ENCODE peak calls at places on chromosomes 5 and 9, in four cellular contexts. N, S, V and Y are unnamed samples.

GRCh38 chr5:163846512-163846911 is 341.1 kb downstream of the MAT2B start:
- DNase-seq in N (no peak), S (no peak), V (no peak), Y (peak; percentile 72)

GRCh38 chr9:5843450-5844249 is 10.7 kb upstream of the ERMP1 start:
- DNase-seq in S (peak; percentile 39), V (no peak), N (no peak), Y (peak; percentile 29)

GRCh38 chr5:57221049-57221568 is 47.2 kb downstream of the GPBP1 start:
- DNase-seq in S (peak; percentile 69), V (no peak), N (no peak), Y (peak; percentile 65)

GRCh38 chr5:127029513-127030258 is 672 bp downstream of the MARCHF3 start:
- DNase-seq in S (peak; percentile 88), N (no peak), V (peak; percentile 77), Y (peak; percentile 65)

GRCh38 chr5:44821164-44821563 is 12.4 kb downstream of the MRPS30 start:
- DNase-seq in S (no peak), N (no peak), V (no peak), Y (no peak)

GRCh38 chr5:130743091-130743490 is 422.0 kb downstream of the HINT1 start:
- DNase-seq in S (no peak), V (no peak), N (no peak), Y (no peak)

GRCh38 chr5:71932131-71932635 is 175.1 kb upstream of the MAP1B start:
- DNase-seq in V (no peak), N (no peak), S (no peak), Y (peak; percentile 4)

GRCh38 chr5:36998578-36998977 is 122.0 kb downstream of the NIPBL start:
- DNase-seq in N (no peak), S (no peak), V (no peak), Y (no peak)

GRCh38 chr5:54619732-54620582 is 102.4 kb downstream of the SNX18 start:
- DNase-seq in S (peak; percentile 29), V (no peak), N (no peak), Y (peak; percentile 44)

GRCh38 chr9:117098331-117098730 is 316.5 kb downstream of the ASTN2 start:
- DNase-seq in N (no peak), S (no peak), V (no peak), Y (no peak)

GRCh38 chr9:130680836-130681768 is 12.5 kb upstream of the EXOSC2 start:
- DNase-seq in V (peak; percentile 83), S (peak; percentile 83), N (no peak), Y (peak; percentile 88)

GRCh38 chr5:65329266-65329665 is 152.5 kb downstream of the ADAMTS6 start:
- DNase-seq in N (no peak), V (no peak), S (no peak), Y (peak; percentile 41)

GRCh38 chr9:36327903-36328302 is 69.7 kb upstream of the GNE start:
- DNase-seq in S (peak; percentile 48), N (no peak), V (no peak), Y (peak; percentile 47)

GRCh38 chr9:127083598-127083997 is 38.8 kb downstream of the ANGPTL2 start:
- DNase-seq in V (no peak), N (no peak), S (no peak), Y (peak; percentile 13)

GRCh38 chr5:148011407-148012124 is 52.2 kb upstream of the SPINK5 start:
- DNase-seq in S (peak; percentile 70), V (no peak), N (no peak), Y (peak; percentile 9)

GRCh38 chr5:33233013-33233463 is 207.7 kb upstream of the TARS1 start:
- DNase-seq in V (no peak), S (no peak), N (no peak), Y (no peak)

GRCh38 chr9:20382460-20383071 is 239.7 kb downstream of the MLLT3 start:
- DNase-seq in V (no peak), S (no peak), N (no peak), Y (peak; percentile 78)

GRCh38 chr9:7146582-7146981 is 388.8 kb downstream of the KDM4C start:
- DNase-seq in N (no peak), V (no peak), S (peak; percentile 73), Y (no peak)

GRCh38 chr5:132083065-132083678 is 9.6 kb downstream of the CSF2 start:
- DNase-seq in N (no peak), S (no peak), V (no peak), Y (no peak)

GRCh38 chr5:59798862-59799667 is 94.5 kb downstream of the PDE4D start:
- DNase-seq in N (no peak), S (no peak), V (no peak), Y (no peak)

GRCh38 chr9:6557883-6558282 is 87.6 kb downstream of the GLDC start:
- DNase-seq in V (no peak), S (peak; percentile 21), N (no peak), Y (no peak)

GRCh38 chr9:115411993-115412452 is 294.1 kb upstream of the TNC start:
- DNase-seq in N (no peak), V (no peak), S (peak; percentile 53), Y (peak; percentile 83)

GRCh38 chr9:115306860-115307259 is 188.9 kb upstream of the TNC start:
- DNase-seq in N (no peak), V (no peak), S (no peak), Y (peak; percentile 59)

GRCh38 chr5:113384787-113385186 is 50.0 kb downstream of the TSSK1B start:
- DNase-seq in S (no peak), V (no peak), N (no peak), Y (no peak)

GRCh38 chr5:113380299-113381014 is 54.3 kb downstream of the TSSK1B start:
- DNase-seq in N (no peak), V (no peak), S (no peak), Y (peak; percentile 30)

GRCh38 chr5:113381791-113382190 is 53.0 kb downstream of the TSSK1B start:
- DNase-seq in N (no peak), V (no peak), S (no peak), Y (no peak)

GRCh38 chr5:113381015-113381326 is 53.8 kb downstream of the TSSK1B start:
- DNase-seq in N (no peak), V (no peak), S (no peak), Y (no peak)

DNA sequence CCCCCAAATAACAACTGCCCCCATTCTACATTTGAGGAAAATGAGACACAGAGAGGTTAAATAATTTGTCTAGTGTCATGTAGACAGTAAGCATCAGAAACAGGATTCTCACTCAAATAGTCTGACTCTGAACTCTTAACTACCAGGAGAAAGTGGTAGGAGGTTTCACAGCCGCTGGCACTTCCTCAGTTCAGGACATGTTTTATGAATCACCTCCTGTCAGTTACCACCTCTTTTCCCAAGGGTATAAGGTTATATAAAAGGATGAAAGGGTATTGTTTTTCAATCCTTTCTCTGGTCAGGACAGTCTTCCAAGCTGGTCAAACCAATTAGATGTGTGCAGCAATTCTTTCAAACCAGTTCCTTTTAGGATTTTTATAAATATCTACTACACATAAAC is 52.1 kb downstream of the TSSK1B start:
- DNase-seq in S (no peak), V (no peak), N (no peak), Y (no peak)
- H3K56ac ChIP-seq in S (no peak overlapping the region), V (no peak overlapping the region), N (no peak overlapping the region), Y (no peak overlapping the region)

DNA sequence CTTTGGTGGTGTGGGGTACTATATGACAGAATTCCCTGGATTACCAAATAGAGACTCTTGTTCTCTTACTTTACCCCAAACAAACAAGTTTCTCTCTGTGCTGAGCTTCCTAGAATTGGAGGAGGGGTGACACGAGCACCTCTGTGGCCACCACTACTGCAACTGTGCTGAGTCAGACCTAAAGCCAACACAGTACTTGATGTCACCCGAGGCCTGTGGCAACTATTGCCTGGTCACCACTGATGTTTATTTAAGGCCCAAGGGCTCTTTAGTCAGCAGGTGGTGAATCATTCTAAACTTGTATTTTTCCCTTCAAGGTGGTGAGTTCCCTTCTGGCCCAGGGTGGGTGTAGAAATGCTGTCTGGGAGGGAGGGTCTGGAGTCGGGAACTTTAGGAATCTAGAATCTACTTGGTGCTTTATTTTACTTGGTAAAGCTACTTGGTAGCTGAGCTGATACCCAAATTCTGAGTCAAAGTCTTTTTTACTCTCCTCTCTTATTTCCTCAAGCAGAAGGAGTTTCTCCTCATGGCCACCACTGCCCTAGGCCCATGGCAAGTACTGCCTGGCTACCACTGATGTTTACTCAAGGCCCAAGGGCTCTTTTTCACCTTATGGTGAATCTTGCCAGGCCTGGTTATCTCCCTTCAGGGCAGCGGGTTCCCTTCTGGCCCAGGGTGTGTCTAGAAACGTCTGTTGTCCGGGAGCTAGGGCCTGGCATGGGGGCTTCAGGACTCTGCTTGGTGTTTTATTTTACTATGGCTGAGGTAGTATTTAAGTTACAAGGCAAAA is 9.8 kb downstream of the LURAP1L start:
- DNase-seq in S (peak; percentile 65), N (no peak), V (no peak), Y (peak; percentile 98)
- H4K8ac ChIP-seq in S (no peak overlapping the region), N (no peak overlapping the region), V (no peak overlapping the region), Y (peak overlapping the region; percentile 9)

GRCh38 chr5:150481708-150481965 is 26.3 kb upstream of the NDST1 start:
- DNase-seq in S (no peak), N (no peak), V (no peak), Y (no peak)
- H3K23ac ChIP-seq in S (peak overlapping the region; percentile 56), N (no peak overlapping the region), V (no peak overlapping the region), Y (no peak overlapping the region)

GRCh38 chr5:156174225-156174624 is 152.7 kb upstream of the SGCD start:
- DNase-seq in S (no peak), N (no peak), V (no peak), Y (no peak)

GRCh38 chr5:156169495-156169894 is 157.5 kb upstream of the SGCD start:
- DNase-seq in V (no peak), N (no peak), S (no peak), Y (no peak)

GRCh38 chr5:156170351-156170961 is 156.5 kb upstream of the SGCD start:
- DNase-seq in N (no peak), S (no peak), V (no peak), Y (no peak)
- H3K56ac ChIP-seq in N (no peak overlapping the region), S (no peak overlapping the region), V (no peak overlapping the region), Y (no peak overlapping the region)

GRCh38 chr5:137888489-137888874 is 775 bp upstream of the PKD2L2 start:
- DNase-seq in V (no peak), N (no peak), S (no peak), Y (no peak)

GRCh38 chr5:137890850-137891249 is 1.6 kb downstream of the PKD2L2 start:
- DNase-seq in N (no peak), V (no peak), S (no peak), Y (no peak)

GRCh38 chr5:137887831-137888230 is 1.4 kb upstream of the PKD2L2 start:
- DNase-seq in S (no peak), N (no peak), V (no peak), Y (no peak)

GRCh38 chr5:137891849-137892248 is 2.6 kb downstream of the PKD2L2 start:
- DNase-seq in N (no peak), S (no peak), V (no peak), Y (no peak)

GRCh38 chr5:137888875-137889759 is at the start of gene PKD2L2:
- DNase-seq in V (peak; percentile 81), N (peak; percentile 1), S (peak; percentile 81), Y (peak; percentile 64)
- H4K8ac ChIP-seq in V (no peak within 1 kb of the TSS), N (no peak within 1 kb of the TSS), S (no peak within 1 kb of the TSS), Y (peak within 1 kb of the TSS; percentile 83)

GRCh38 chr9:33192493-33193245 is 25.5 kb upstream of the B4GALT1 start:
- DNase-seq in V (no peak), N (no peak), S (no peak), Y (no peak)
- H3K23ac ChIP-seq in V (no peak overlapping the region), N (no peak overlapping the region), S (no peak overlapping the region), Y (no peak overlapping the region)

GRCh38 chr9:113012492-113012891 is 500 bp upstream of the ZNF883 start:
- DNase-seq in V (no peak), N (no peak), S (no peak), Y (no peak)
- H3K56ac ChIP-seq in V (no peak overlapping the region), N (no peak overlapping the region), S (no peak overlapping the region), Y (no peak overlapping the region)